ENCODE peak calls at places on chromosomes 16 and 17, in seven cellular contexts. One of them, this sample, is unnamed.

GRCh38 chr16:73717266-73718057 is 579.2 kb upstream of the PSMD7 start:
- DNase-seq in trophoblast cell: no peak
- DNase-seq in mesenchymal stem cell: no peak
- DNase-seq in mesendoderm: no peak
- DNase-seq in IMR-90: no peak
- DNase-seq in H9: no peak
- DNase-seq in neuronal stem cell: no peak
- DNase-seq in this sample: no peak

GRCh38 chr17:81322271-81323082 is 27.4 kb upstream of the SLC38A10 start:
- DNase-seq in trophoblast cell: no peak
- DNase-seq in mesenchymal stem cell: no peak
- DNase-seq in mesendoderm: peak
- DNase-seq in IMR-90: no peak
- DNase-seq in H9: no peak
- DNase-seq in neuronal stem cell: no peak
- DNase-seq in this sample: no peak

GRCh38 chr17:74780443-74781238 is 4.5 kb upstream of the NAT9 start:
- DNase-seq in trophoblast cell: no peak
- DNase-seq in mesenchymal stem cell: peak
- DNase-seq in mesendoderm: peak
- DNase-seq in IMR-90: no peak
- DNase-seq in H9: peak
- DNase-seq in neuronal stem cell: no peak
- DNase-seq in this sample: no peak

GRCh38 chr16:17177242-17177967 is 293.4 kb downstream of the XYLT1 start:
- DNase-seq in trophoblast cell: peak
- DNase-seq in mesenchymal stem cell: no peak
- DNase-seq in mesendoderm: no peak
- DNase-seq in IMR-90: peak
- DNase-seq in H9: no peak
- DNase-seq in neuronal stem cell: no peak
- DNase-seq in this sample: no peak

GRCh38 chr16:4832698-4833343 is 14.3 kb downstream of the GLYR1 start:
- DNase-seq in trophoblast cell: no peak
- DNase-seq in mesenchymal stem cell: no peak
- DNase-seq in mesendoderm: no peak
- DNase-seq in IMR-90: no peak
- DNase-seq in H9: no peak
- DNase-seq in neuronal stem cell: no peak
- DNase-seq in this sample: no peak

GRCh38 chr17:49930880-49931279 is 38.1 kb upstream of the DLX4 start:
- DNase-seq in trophoblast cell: no peak
- DNase-seq in mesenchymal stem cell: no peak
- DNase-seq in mesendoderm: no peak
- DNase-seq in IMR-90: no peak
- DNase-seq in H9: no peak
- DNase-seq in neuronal stem cell: no peak
- DNase-seq in this sample: no peak

GRCh38 chr17:49495842-49496182 is 719 bp downstream of the NGFR start:
- DNase-seq in trophoblast cell: no peak
- DNase-seq in mesenchymal stem cell: no peak
- DNase-seq in mesendoderm: no peak
- DNase-seq in IMR-90: no peak
- DNase-seq in H9: no peak
- DNase-seq in neuronal stem cell: peak
- DNase-seq in this sample: no peak

GRCh38 chr16:61471737-61472136 is 564.5 kb downstream of the CDH8 start:
- DNase-seq in trophoblast cell: no peak
- DNase-seq in mesenchymal stem cell: no peak
- DNase-seq in mesendoderm: peak
- DNase-seq in IMR-90: no peak
- DNase-seq in H9: no peak
- DNase-seq in neuronal stem cell: no peak
- DNase-seq in this sample: no peak

GRCh38 chr17:73007447-73007846 is 85.0 kb downstream of the SLC39A11 start:
- DNase-seq in trophoblast cell: no peak
- DNase-seq in mesenchymal stem cell: no peak
- DNase-seq in mesendoderm: no peak
- DNase-seq in IMR-90: peak
- DNase-seq in H9: no peak
- DNase-seq in neuronal stem cell: no peak
- DNase-seq in this sample: no peak

GRCh38 chr16:66923866-66924265 is 1.5 kb downstream of the RRAD start:
- DNase-seq in trophoblast cell: no peak
- DNase-seq in mesenchymal stem cell: no peak
- DNase-seq in mesendoderm: no peak
- DNase-seq in IMR-90: no peak
- DNase-seq in H9: no peak
- DNase-seq in neuronal stem cell: no peak
- DNase-seq in this sample: no peak

GRCh38 chr16:49748322-49748721 is 107.6 kb downstream of the ZNF423 start:
- DNase-seq in trophoblast cell: no peak
- DNase-seq in mesenchymal stem cell: peak
- DNase-seq in mesendoderm: no peak
- DNase-seq in IMR-90: no peak
- DNase-seq in H9: no peak
- DNase-seq in neuronal stem cell: no peak
- DNase-seq in this sample: no peak

GRCh38 chr17:59435238-59435637 is 103.8 kb downstream of the YPEL2 start:
- DNase-seq in trophoblast cell: no peak
- DNase-seq in mesenchymal stem cell: peak
- DNase-seq in mesendoderm: no peak
- DNase-seq in IMR-90: peak
- DNase-seq in H9: no peak
- DNase-seq in neuronal stem cell: no peak
- DNase-seq in this sample: no peak

GRCh38 chr17:75174996-75175395 is 7.8 kb downstream of the SUMO2 start:
- DNase-seq in trophoblast cell: no peak
- DNase-seq in mesenchymal stem cell: no peak
- DNase-seq in mesendoderm: no peak
- DNase-seq in IMR-90: no peak
- DNase-seq in H9: no peak
- DNase-seq in neuronal stem cell: no peak
- DNase-seq in this sample: no peak

GRCh38 chr16:10266809-10267208 is 84.6 kb upstream of the GRIN2A start:
- DNase-seq in trophoblast cell: no peak
- DNase-seq in mesenchymal stem cell: no peak
- DNase-seq in mesendoderm: no peak
- DNase-seq in IMR-90: no peak
- DNase-seq in H9: no peak
- DNase-seq in neuronal stem cell: no peak
- DNase-seq in this sample: no peak

GRCh38 chr16:65069090-65069489 is 52.8 kb downstream of the CDH11 start:
- DNase-seq in trophoblast cell: no peak
- DNase-seq in mesenchymal stem cell: peak
- DNase-seq in mesendoderm: no peak
- DNase-seq in IMR-90: peak
- DNase-seq in H9: no peak
- DNase-seq in neuronal stem cell: no peak
- DNase-seq in this sample: no peak

GRCh38 chr17:30251931-30252330 is 16.4 kb upstream of the SLC6A4 start:
- DNase-seq in trophoblast cell: no peak
- DNase-seq in mesenchymal stem cell: no peak
- DNase-seq in mesendoderm: no peak
- DNase-seq in IMR-90: no peak
- DNase-seq in H9: no peak
- DNase-seq in neuronal stem cell: no peak
- DNase-seq in this sample: no peak

GRCh38 chr16:72285728-72286127 is 113.8 kb upstream of the PMFBP1 start:
- DNase-seq in trophoblast cell: no peak
- DNase-seq in mesenchymal stem cell: peak
- DNase-seq in mesendoderm: no peak
- DNase-seq in IMR-90: peak
- DNase-seq in H9: no peak
- DNase-seq in neuronal stem cell: no peak
- DNase-seq in this sample: no peak

GRCh38 chr17:869567-870530 is 87.7 kb downstream of the MRM3 start:
- DNase-seq in trophoblast cell: peak
- DNase-seq in mesenchymal stem cell: peak
- DNase-seq in mesendoderm: peak
- DNase-seq in IMR-90: peak
- DNase-seq in H9: no peak
- DNase-seq in neuronal stem cell: no peak
- DNase-seq in this sample: no peak
- H3K23ac ChIP-seq in trophoblast cell: no peak
- H3K23ac ChIP-seq in mesenchymal stem cell: no peak
- H3K23ac ChIP-seq in mesendoderm: no peak
- H3K23ac ChIP-seq in IMR-90: peak
- H3K23ac ChIP-seq in H9: no peak
- H3K23ac ChIP-seq in neuronal stem cell: peak
- H3K23ac ChIP-seq in this sample: no peak

GRCh38 chr17:39194089-39194984 is 3.1 kb downstream of the CACNB1 start:
- DNase-seq in trophoblast cell: peak
- DNase-seq in mesenchymal stem cell: peak
- DNase-seq in mesendoderm: peak
- DNase-seq in IMR-90: peak
- DNase-seq in H9: peak
- DNase-seq in neuronal stem cell: peak
- DNase-seq in this sample: no peak

GRCh38 chr17:39194985-39195524 is 2.4 kb downstream of the CACNB1 start:
- DNase-seq in trophoblast cell: no peak
- DNase-seq in mesenchymal stem cell: no peak
- DNase-seq in mesendoderm: peak
- DNase-seq in IMR-90: no peak
- DNase-seq in H9: peak
- DNase-seq in neuronal stem cell: peak
- DNase-seq in this sample: no peak

GRCh38 chr17:39192901-39193300 is 4.6 kb downstream of the CACNB1 start:
- DNase-seq in trophoblast cell: no peak
- DNase-seq in mesenchymal stem cell: no peak
- DNase-seq in mesendoderm: no peak
- DNase-seq in IMR-90: no peak
- DNase-seq in H9: no peak
- DNase-seq in neuronal stem cell: no peak
- DNase-seq in this sample: no peak

GRCh38 chr17:39191750-39192510 is 5.5 kb downstream of the CACNB1 start:
- DNase-seq in trophoblast cell: no peak
- DNase-seq in mesenchymal stem cell: no peak
- DNase-seq in mesendoderm: no peak
- DNase-seq in IMR-90: no peak
- DNase-seq in H9: no peak
- DNase-seq in neuronal stem cell: no peak
- DNase-seq in this sample: no peak

GRCh38 chr17:39193346-39193745 is 4.1 kb downstream of the CACNB1 start:
- DNase-seq in trophoblast cell: no peak
- DNase-seq in mesenchymal stem cell: no peak
- DNase-seq in mesendoderm: no peak
- DNase-seq in IMR-90: no peak
- DNase-seq in H9: no peak
- DNase-seq in neuronal stem cell: no peak
- DNase-seq in this sample: no peak
- H3K23ac ChIP-seq in trophoblast cell: no peak
- H3K23ac ChIP-seq in mesenchymal stem cell: no peak
- H3K23ac ChIP-seq in mesendoderm: no peak
- H3K23ac ChIP-seq in IMR-90: no peak
- H3K23ac ChIP-seq in H9: no peak
- H3K23ac ChIP-seq in neuronal stem cell: no peak
- H3K23ac ChIP-seq in this sample: no peak

GRCh38 chr17:32786169-32786568 is 90.8 kb downstream of the MYO1D start:
- DNase-seq in trophoblast cell: no peak
- DNase-seq in mesenchymal stem cell: no peak
- DNase-seq in mesendoderm: no peak
- DNase-seq in IMR-90: no peak
- DNase-seq in H9: no peak
- DNase-seq in neuronal stem cell: no peak
- DNase-seq in this sample: no peak
- H3K23ac ChIP-seq in trophoblast cell: no peak
- H3K23ac ChIP-seq in mesenchymal stem cell: no peak
- H3K23ac ChIP-seq in mesendoderm: no peak
- H3K23ac ChIP-seq in IMR-90: no peak
- H3K23ac ChIP-seq in H9: no peak
- H3K23ac ChIP-seq in neuronal stem cell: no peak
- H3K23ac ChIP-seq in this sample: no peak

GRCh38 chr16:12296991-12297390 is 320.5 kb downstream of the SNX29 start:
- DNase-seq in trophoblast cell: no peak
- DNase-seq in mesenchymal stem cell: no peak
- DNase-seq in mesendoderm: no peak
- DNase-seq in IMR-90: no peak
- DNase-seq in H9: no peak
- DNase-seq in neuronal stem cell: no peak
- DNase-seq in this sample: no peak
- H3K23ac ChIP-seq in trophoblast cell: no peak
- H3K23ac ChIP-seq in mesenchymal stem cell: no peak
- H3K23ac ChIP-seq in mesendoderm: no peak
- H3K23ac ChIP-seq in IMR-90: no peak
- H3K23ac ChIP-seq in H9: no peak
- H3K23ac ChIP-seq in neuronal stem cell: no peak
- H3K23ac ChIP-seq in this sample: no peak

DNA sequence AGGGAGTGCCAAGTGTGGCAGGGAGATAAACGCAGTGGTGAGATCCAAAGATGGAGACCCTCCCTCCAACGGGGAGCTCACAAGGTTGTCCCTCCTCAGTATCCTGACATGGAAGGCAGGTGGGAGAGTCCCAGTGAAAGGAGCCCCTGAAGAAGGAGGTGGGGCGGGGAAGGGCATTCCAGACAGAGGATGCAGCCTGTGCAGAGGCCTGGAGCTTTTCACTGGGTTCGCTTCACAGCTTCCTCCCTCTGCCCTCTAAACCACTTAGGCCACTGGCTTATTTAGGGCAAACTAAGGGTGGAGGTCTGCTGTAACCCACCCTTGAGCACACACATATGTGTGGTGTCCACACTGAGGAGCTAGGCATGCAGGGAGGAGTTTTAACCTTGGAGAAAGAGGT is 1.8 kb downstream of the GSG1L start:
- DNase-seq in trophoblast cell: no peak
- DNase-seq in mesenchymal stem cell: no peak
- DNase-seq in mesendoderm: no peak
- DNase-seq in IMR-90: no peak
- DNase-seq in H9: no peak
- DNase-seq in neuronal stem cell: no peak
- DNase-seq in this sample: no peak
- H3K23ac ChIP-seq in trophoblast cell: no peak
- H3K23ac ChIP-seq in mesenchymal stem cell: no peak
- H3K23ac ChIP-seq in mesendoderm: no peak
- H3K23ac ChIP-seq in IMR-90: no peak
- H3K23ac ChIP-seq in H9: no peak
- H3K23ac ChIP-seq in neuronal stem cell: no peak
- H3K23ac ChIP-seq in this sample: no peak

DNA sequence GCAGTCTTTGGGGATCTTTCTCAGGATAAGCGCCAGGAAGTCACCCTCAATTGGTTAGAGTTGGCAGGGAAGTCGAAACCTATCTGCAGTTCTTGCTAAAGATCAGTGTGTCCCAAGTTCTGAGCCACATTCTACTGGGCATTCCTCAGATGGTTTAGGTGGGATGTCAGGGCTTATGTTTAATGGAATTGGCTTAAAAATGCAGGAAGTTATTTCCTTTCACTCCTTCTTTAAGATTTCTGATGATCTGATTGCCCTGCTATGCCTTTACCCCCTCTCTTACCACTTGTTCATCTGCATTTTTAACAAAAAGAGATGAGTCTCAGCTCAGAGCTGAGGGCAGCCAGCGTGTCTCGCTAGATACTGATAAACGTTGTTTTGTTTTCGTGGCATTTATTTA is 30.8 kb downstream of the FOXL1 start:
- DNase-seq in trophoblast cell: peak
- DNase-seq in mesenchymal stem cell: peak
- DNase-seq in mesendoderm: peak
- DNase-seq in IMR-90: peak
- DNase-seq in H9: no peak
- DNase-seq in neuronal stem cell: no peak
- DNase-seq in this sample: no peak
- H3K23ac ChIP-seq in trophoblast cell: no peak
- H3K23ac ChIP-seq in mesenchymal stem cell: no peak
- H3K23ac ChIP-seq in mesendoderm: no peak
- H3K23ac ChIP-seq in IMR-90: peak
- H3K23ac ChIP-seq in H9: no peak
- H3K23ac ChIP-seq in neuronal stem cell: no peak
- H3K23ac ChIP-seq in this sample: no peak